ENCODE peak calls at places on chromosomes 2 and 18, in ten cellular contexts. One of them, this sample, is unnamed.

GRCh38 chr2:111168528-111168929 is 47.8 kb downstream of the BCL2L11 start:
- DNase-seq in iris pigment epithelial cell: peak; percentile 85
- DNase-seq in NCI-H187: no peak
- DNase-seq in NCI-H146: no peak
- DNase-seq in amygdala: no peak
- DNase-seq in G401: no peak
- DNase-seq in colonic mucosa: peak; percentile 63
- DNase-seq in stomach: peak; percentile 67
- DNase-seq in KBM-7: peak; percentile 16
- DNase-seq in HS-5: peak; percentile 61
- DNase-seq in this sample: peak; percentile 63

GRCh38 chr2:48070415-48070814 is 164.1 kb upstream of the FBXO11 start:
- DNase-seq in iris pigment epithelial cell: peak; percentile 9
- DNase-seq in NCI-H187: no peak
- DNase-seq in NCI-H146: no peak
- DNase-seq in amygdala: no peak
- DNase-seq in G401: peak; percentile 19
- DNase-seq in colonic mucosa: no peak
- DNase-seq in stomach: no peak
- DNase-seq in KBM-7: no peak
- DNase-seq in HS-5: no peak
- DNase-seq in this sample: no peak

GRCh38 chr2:183070942-183071844 is 7.4 kb upstream of the DUSP19 start:
- DNase-seq in iris pigment epithelial cell: peak; percentile 60
- DNase-seq in NCI-H187: no peak
- DNase-seq in NCI-H146: no peak
- DNase-seq in amygdala: no peak
- DNase-seq in G401: peak; percentile 29
- DNase-seq in colonic mucosa: peak; percentile 56
- DNase-seq in stomach: peak; percentile 57
- DNase-seq in KBM-7: no peak
- DNase-seq in HS-5: no peak
- DNase-seq in this sample: peak; percentile 74

GRCh38 chr2:65658871-65659270 is 226.5 kb upstream of the SPRED2 start:
- DNase-seq in iris pigment epithelial cell: peak; percentile 45
- DNase-seq in NCI-H187: no peak
- DNase-seq in NCI-H146: no peak
- DNase-seq in amygdala: no peak
- DNase-seq in G401: no peak
- DNase-seq in colonic mucosa: no peak
- DNase-seq in stomach: no peak
- DNase-seq in KBM-7: no peak
- DNase-seq in HS-5: peak; percentile 33
- DNase-seq in this sample: no peak

GRCh38 chr2:52956766-52957165 is 810.8 kb upstream of the CHAC2 start:
- DNase-seq in iris pigment epithelial cell: peak; percentile 12
- DNase-seq in NCI-H187: no peak
- DNase-seq in NCI-H146: no peak
- DNase-seq in amygdala: no peak
- DNase-seq in G401: no peak
- DNase-seq in colonic mucosa: no peak
- DNase-seq in stomach: no peak
- DNase-seq in KBM-7: no peak
- DNase-seq in HS-5: no peak
- DNase-seq in this sample: no peak

GRCh38 chr2:10810175-10811161 is 2.1 kb downstream of the PDIA6 start:
- DNase-seq in iris pigment epithelial cell: peak; percentile 50
- DNase-seq in NCI-H187: no peak
- DNase-seq in NCI-H146: no peak
- DNase-seq in amygdala: no peak
- DNase-seq in G401: peak; percentile 81
- DNase-seq in colonic mucosa: no peak
- DNase-seq in stomach: no peak
- DNase-seq in KBM-7: no peak
- DNase-seq in HS-5: no peak
- DNase-seq in this sample: peak; percentile 46

GRCh38 chr2:172931256-172931894 is 144.3 kb upstream of the MAP3K20 start:
- DNase-seq in iris pigment epithelial cell: peak; percentile 68
- DNase-seq in NCI-H187: peak; percentile 4
- DNase-seq in NCI-H146: no peak
- DNase-seq in amygdala: no peak
- DNase-seq in G401: no peak
- DNase-seq in colonic mucosa: no peak
- DNase-seq in stomach: no peak
- DNase-seq in KBM-7: peak; percentile 75
- DNase-seq in HS-5: no peak
- DNase-seq in this sample: peak; percentile 68

GRCh38 chr18:23803755-23804154 is 114.5 kb downstream of the LAMA3 start:
- DNase-seq in iris pigment epithelial cell: no peak
- DNase-seq in NCI-H187: no peak
- DNase-seq in NCI-H146: no peak
- DNase-seq in amygdala: no peak
- DNase-seq in G401: no peak
- DNase-seq in colonic mucosa: no peak
- DNase-seq in stomach: no peak
- DNase-seq in KBM-7: no peak
- DNase-seq in HS-5: no peak
- DNase-seq in this sample: no peak

GRCh38 chr2:47002480-47003381 is 87.1 kb upstream of the MCFD2 start:
- DNase-seq in iris pigment epithelial cell: no peak
- DNase-seq in NCI-H187: no peak
- DNase-seq in NCI-H146: peak; percentile 15
- DNase-seq in amygdala: peak; percentile 39
- DNase-seq in G401: peak; percentile 95
- DNase-seq in colonic mucosa: no peak
- DNase-seq in stomach: no peak
- DNase-seq in KBM-7: peak; percentile 71
- DNase-seq in HS-5: no peak
- DNase-seq in this sample: peak; percentile 69

GRCh38 chr2:39380525-39381150 is 56.4 kb downstream of the MAP4K3 start:
- DNase-seq in iris pigment epithelial cell: peak; percentile 44
- DNase-seq in NCI-H187: no peak
- DNase-seq in NCI-H146: peak; percentile 24
- DNase-seq in amygdala: no peak
- DNase-seq in G401: peak; percentile 57
- DNase-seq in colonic mucosa: no peak
- DNase-seq in stomach: no peak
- DNase-seq in KBM-7: no peak
- DNase-seq in HS-5: no peak
- DNase-seq in this sample: no peak

GRCh38 chr2:118223487-118224136 is 135.3 kb downstream of the INSIG2 start:
- DNase-seq in iris pigment epithelial cell: no peak
- DNase-seq in NCI-H187: no peak
- DNase-seq in NCI-H146: no peak
- DNase-seq in amygdala: no peak
- DNase-seq in G401: no peak
- DNase-seq in colonic mucosa: no peak
- DNase-seq in stomach: no peak
- DNase-seq in KBM-7: peak; percentile 3
- DNase-seq in HS-5: no peak
- DNase-seq in this sample: no peak

GRCh38 chr2:219658447-219658846 is 31.0 kb downstream of the SLC4A3 start:
- DNase-seq in iris pigment epithelial cell: peak; percentile 18
- DNase-seq in NCI-H187: no peak
- DNase-seq in NCI-H146: no peak
- DNase-seq in amygdala: no peak
- DNase-seq in G401: no peak
- DNase-seq in colonic mucosa: no peak
- DNase-seq in stomach: no peak
- DNase-seq in KBM-7: no peak
- DNase-seq in HS-5: no peak
- DNase-seq in this sample: no peak

GRCh38 chr2:45435316-45435715 is 175.8 kb downstream of the SRBD1 start:
- DNase-seq in iris pigment epithelial cell: peak; percentile 94
- DNase-seq in NCI-H187: no peak
- DNase-seq in NCI-H146: no peak
- DNase-seq in amygdala: no peak
- DNase-seq in G401: no peak
- DNase-seq in colonic mucosa: no peak
- DNase-seq in stomach: no peak
- DNase-seq in KBM-7: no peak
- DNase-seq in HS-5: peak; percentile 63
- DNase-seq in this sample: peak; percentile 39

GRCh38 chr2:172743143-172743542 is 7.5 kb downstream of the RAPGEF4 start:
- DNase-seq in iris pigment epithelial cell: peak; percentile 45
- DNase-seq in NCI-H187: no peak
- DNase-seq in NCI-H146: peak; percentile 82
- DNase-seq in amygdala: no peak
- DNase-seq in G401: no peak
- DNase-seq in colonic mucosa: no peak
- DNase-seq in stomach: no peak
- DNase-seq in KBM-7: no peak
- DNase-seq in HS-5: no peak
- DNase-seq in this sample: peak; percentile 83

GRCh38 chr2:199136681-199137080 is 321.1 kb downstream of the SATB2 start:
- DNase-seq in iris pigment epithelial cell: peak; percentile 69
- DNase-seq in NCI-H187: no peak
- DNase-seq in NCI-H146: no peak
- DNase-seq in amygdala: no peak
- DNase-seq in G401: peak; percentile 11
- DNase-seq in colonic mucosa: peak; percentile 27
- DNase-seq in stomach: no peak
- DNase-seq in KBM-7: no peak
- DNase-seq in HS-5: peak; percentile 80
- DNase-seq in this sample: peak; percentile 22

GRCh38 chr2:32977228-32977758 is 30.5 kb downstream of the LTBP1 start:
- DNase-seq in iris pigment epithelial cell: peak; percentile 16
- DNase-seq in NCI-H187: peak; percentile 2
- DNase-seq in NCI-H146: peak; percentile 52
- DNase-seq in amygdala: no peak
- DNase-seq in G401: no peak
- DNase-seq in colonic mucosa: peak; percentile 97
- DNase-seq in stomach: peak; percentile 90
- DNase-seq in KBM-7: no peak
- DNase-seq in HS-5: no peak
- DNase-seq in this sample: peak; percentile 14

GRCh38 chr2:4653989-4654388 is 950.6 kb downstream of the DCDC2C start:
- DNase-seq in iris pigment epithelial cell: no peak
- DNase-seq in NCI-H187: no peak
- DNase-seq in NCI-H146: peak; percentile 10
- DNase-seq in amygdala: no peak
- DNase-seq in G401: no peak
- DNase-seq in colonic mucosa: no peak
- DNase-seq in stomach: no peak
- DNase-seq in KBM-7: peak; percentile 0
- DNase-seq in HS-5: no peak
- DNase-seq in this sample: no peak

GRCh38 chr2:223283329-223283728 is 231.3 kb downstream of the KCNE4 start:
- DNase-seq in iris pigment epithelial cell: no peak
- DNase-seq in NCI-H187: no peak
- DNase-seq in NCI-H146: no peak
- DNase-seq in amygdala: no peak
- DNase-seq in G401: no peak
- DNase-seq in colonic mucosa: no peak
- DNase-seq in stomach: no peak
- DNase-seq in KBM-7: no peak
- DNase-seq in HS-5: no peak
- DNase-seq in this sample: no peak

GRCh38 chr2:138223321-138223720 is 259.0 kb downstream of the HNMT start:
- DNase-seq in iris pigment epithelial cell: peak; percentile 27
- DNase-seq in NCI-H187: no peak
- DNase-seq in NCI-H146: peak; percentile 80
- DNase-seq in amygdala: no peak
- DNase-seq in G401: no peak
- DNase-seq in colonic mucosa: no peak
- DNase-seq in stomach: no peak
- DNase-seq in KBM-7: no peak
- DNase-seq in HS-5: peak; percentile 22
- DNase-seq in this sample: no peak

GRCh38 chr18:40159141-40160017 is 1795.7 kb upstream of the PIK3C3 start:
- DNase-seq in iris pigment epithelial cell: peak; percentile 72
- DNase-seq in NCI-H187: no peak
- DNase-seq in NCI-H146: peak; percentile 97
- DNase-seq in amygdala: no peak
- DNase-seq in G401: peak; percentile 77
- DNase-seq in colonic mucosa: no peak
- DNase-seq in stomach: no peak
- DNase-seq in KBM-7: peak; percentile 5
- DNase-seq in HS-5: peak; percentile 22
- DNase-seq in this sample: peak; percentile 73

GRCh38 chr2:105617631-105618350 is 126.9 kb upstream of the NCK2 start:
- DNase-seq in iris pigment epithelial cell: no peak
- DNase-seq in NCI-H187: no peak
- DNase-seq in NCI-H146: peak; percentile 96
- DNase-seq in amygdala: no peak
- DNase-seq in G401: peak; percentile 47
- DNase-seq in colonic mucosa: peak; percentile 37
- DNase-seq in stomach: peak; percentile 36
- DNase-seq in KBM-7: no peak
- DNase-seq in HS-5: no peak
- DNase-seq in this sample: no peak

GRCh38 chr2:19611491-19612332 is 253.3 kb upstream of the OSR1 start:
- DNase-seq in iris pigment epithelial cell: peak; percentile 98
- DNase-seq in NCI-H187: no peak
- DNase-seq in NCI-H146: peak; percentile 94
- DNase-seq in amygdala: no peak
- DNase-seq in G401: no peak
- DNase-seq in colonic mucosa: no peak
- DNase-seq in stomach: no peak
- DNase-seq in KBM-7: no peak
- DNase-seq in HS-5: peak; percentile 98
- DNase-seq in this sample: no peak

GRCh38 chr2:5589183-5589582 is 103.0 kb upstream of the SOX11 start:
- DNase-seq in iris pigment epithelial cell: no peak
- DNase-seq in NCI-H187: no peak
- DNase-seq in NCI-H146: peak; percentile 17
- DNase-seq in amygdala: no peak
- DNase-seq in G401: no peak
- DNase-seq in colonic mucosa: no peak
- DNase-seq in stomach: no peak
- DNase-seq in KBM-7: no peak
- DNase-seq in HS-5: no peak
- DNase-seq in this sample: no peak

GRCh38 chr18:55907352-55908045 is 319.5 kb upstream of the TCF4 start:
- DNase-seq in iris pigment epithelial cell: no peak
- DNase-seq in NCI-H187: no peak
- DNase-seq in NCI-H146: no peak
- DNase-seq in amygdala: no peak
- DNase-seq in G401: no peak
- DNase-seq in colonic mucosa: no peak
- DNase-seq in stomach: no peak
- DNase-seq in KBM-7: no peak
- DNase-seq in HS-5: no peak
- DNase-seq in this sample: no peak

GRCh38 chr2:224901121-224901676 is 141.1 kb downstream of the DOCK10 start:
- DNase-seq in iris pigment epithelial cell: no peak
- DNase-seq in NCI-H187: no peak
- DNase-seq in NCI-H146: peak; percentile 40
- DNase-seq in amygdala: no peak
- DNase-seq in G401: no peak
- DNase-seq in colonic mucosa: no peak
- DNase-seq in stomach: no peak
- DNase-seq in KBM-7: no peak
- DNase-seq in HS-5: no peak
- DNase-seq in this sample: no peak

GRCh38 chr2:43542285-43542933 is 53.4 kb downstream of the THADA start:
- DNase-seq in iris pigment epithelial cell: peak; percentile 53
- DNase-seq in NCI-H187: no peak
- DNase-seq in NCI-H146: peak; percentile 25
- DNase-seq in amygdala: no peak
- DNase-seq in G401: peak; percentile 46
- DNase-seq in colonic mucosa: no peak
- DNase-seq in stomach: no peak
- DNase-seq in KBM-7: peak; percentile 69
- DNase-seq in HS-5: no peak
- DNase-seq in this sample: peak; percentile 71

GRCh38 chr2:99420751-99421299 is 69.0 kb downstream of the REV1 start:
- DNase-seq in iris pigment epithelial cell: peak; percentile 66
- DNase-seq in NCI-H187: no peak
- DNase-seq in NCI-H146: no peak
- DNase-seq in amygdala: no peak
- DNase-seq in G401: no peak
- DNase-seq in colonic mucosa: no peak
- DNase-seq in stomach: no peak
- DNase-seq in KBM-7: no peak
- DNase-seq in HS-5: peak; percentile 42
- DNase-seq in this sample: no peak

GRCh38 chr2:128233790-128234395 is 84.8 kb downstream of the HS6ST1 start:
- DNase-seq in iris pigment epithelial cell: no peak
- DNase-seq in NCI-H187: no peak
- DNase-seq in NCI-H146: peak; percentile 80
- DNase-seq in amygdala: no peak
- DNase-seq in G401: no peak
- DNase-seq in colonic mucosa: no peak
- DNase-seq in stomach: no peak
- DNase-seq in KBM-7: no peak
- DNase-seq in HS-5: peak; percentile 8
- DNase-seq in this sample: no peak